ENCODE peak calls at places on chromosomes 13 and 19, in ten cellular contexts. O is CD4-positive, alpha-beta T cell; C is left ventricle myocardium inferior; I is astrocyte; Y is upper lobe of right lung; S is suprapubic skin; H is uterus; Z is AG04450; K is CD4-positive, CD25-positive, alpha-beta regulatory T cell; X is upper lobe of left lung. V is an unnamed sample.

GRCh38 chr13:99854376-99854775 is 117.2 kb downstream of the ZIC5 start:
- DNase-seq in O (no peak), C (no peak), I (no peak), Y (no peak), S (no peak), H (no peak), Z (no peak), K (no peak), X (no peak), V (no peak)

GRCh38 chr13:87123987-87124784 is 547.0 kb upstream of the SLITRK5 start:
- DNase-seq in O (no peak), C (peak; percentile 18), I (peak; percentile 100), Y (no peak), S (no peak), H (no peak), Z (peak; percentile 98), K (no peak), X (peak; percentile 24), V (no peak)

GRCh38 chr13:83880275-83881027 is 1.8 kb downstream of the SLITRK1 start:
- DNase-seq in O (no peak), C (no peak), I (no peak), Y (no peak), S (no peak), H (no peak), Z (no peak), K (no peak), X (no peak), V (peak; percentile 22)

GRCh38 chr13:50119593-50119992 is 104.3 kb downstream of the KCNRG start:
- DNase-seq in O (no peak), C (no peak), I (no peak), Y (no peak), S (no peak), H (no peak), Z (no peak), K (no peak), X (no peak), V (no peak)

GRCh38 chr13:72692884-72693514 is 34.4 kb downstream of the MZT1 start:
- DNase-seq in O (no peak), C (no peak), I (no peak), Y (no peak), S (no peak), H (no peak), Z (no peak), K (no peak), X (no peak), V (no peak)

GRCh38 chr13:67880916-67881315 is 650.8 kb upstream of the PCDH9 start:
- DNase-seq in O (no peak), C (no peak), I (peak; percentile 59), Y (no peak), S (no peak), H (no peak), Z (no peak), K (no peak), X (no peak), V (no peak)

GRCh38 chr13:36414461-36414860 is 17.8 kb upstream of the CCNA1 start:
- DNase-seq in O (no peak), C (no peak), I (no peak), Y (no peak), S (no peak), H (no peak), Z (no peak), K (no peak), X (no peak), V (no peak)

GRCh38 chr19:38693380-38694223 is 46.2 kb downstream of the ACTN4 start:
- DNase-seq in O (peak; percentile 9), C (no peak), I (peak; percentile 90), Y (peak; percentile 60), S (peak; percentile 65), H (no peak), Z (no peak), K (peak; percentile 77), X (peak; percentile 50), V (peak; percentile 60)

GRCh38 chr19:54724644-54725043 is 402 bp downstream of the KIR3DL3 start:
- DNase-seq in O (no peak), C (no peak), I (no peak), Y (no peak), S (no peak), H (no peak), Z (no peak), K (no peak), X (no peak), V (no peak)

GRCh38 chr19:54728167-54728566 is 3.9 kb downstream of the KIR3DL3 start:
- DNase-seq in O (no peak), C (no peak), I (no peak), Y (no peak), S (no peak), H (no peak), Z (no peak), K (no peak), X (no peak), V (no peak)

GRCh38 chr19:54725321-54725720 is 1.1 kb downstream of the KIR3DL3 start:
- DNase-seq in O (no peak), C (no peak), I (no peak), Y (no peak), S (no peak), H (no peak), Z (no peak), K (no peak), X (no peak), V (no peak)

GRCh38 chr19:54727562-54727961 is 3.3 kb downstream of the KIR3DL3 start:
- DNase-seq in O (no peak), C (no peak), I (no peak), Y (no peak), S (no peak), H (no peak), Z (no peak), K (no peak), X (no peak), V (no peak)

DNA sequence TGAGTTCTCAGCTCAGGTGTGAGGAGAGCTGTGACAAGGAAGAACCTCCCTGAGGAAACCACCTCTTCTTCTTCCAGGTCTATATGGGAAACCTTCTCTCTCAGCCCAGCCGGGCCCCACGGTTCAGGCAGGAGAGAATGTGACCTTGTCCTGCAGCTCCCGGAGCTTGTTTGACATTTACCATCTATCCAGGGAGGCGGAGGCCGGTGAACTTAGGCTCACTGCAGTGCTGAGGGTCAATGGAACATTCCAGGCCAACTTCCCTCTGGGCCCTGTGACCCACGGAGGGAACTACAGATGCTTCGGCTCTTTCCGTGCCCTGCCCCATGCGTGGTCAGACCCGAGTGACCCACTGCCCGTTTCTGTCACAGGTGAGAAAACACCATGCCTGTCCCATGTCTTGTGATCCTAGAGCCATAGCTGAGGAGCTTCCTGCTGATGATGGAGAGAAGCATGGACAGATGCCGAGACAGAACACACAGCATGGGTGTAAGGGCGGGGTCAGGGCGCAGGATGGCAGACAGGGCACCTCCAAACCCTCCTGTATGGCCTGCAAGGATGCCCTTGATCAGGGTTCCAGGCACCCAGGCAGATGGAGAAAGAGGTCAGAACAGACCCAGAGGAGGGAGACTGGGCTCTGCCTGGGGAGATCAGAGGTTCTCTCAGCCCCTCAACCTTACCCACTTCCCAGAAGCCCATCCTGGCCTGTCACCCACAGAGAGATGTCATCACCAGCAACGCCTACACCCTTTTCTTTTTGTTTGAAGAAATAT is 5.4 kb downstream of the KIR3DL3 start:
- DNase-seq in O (no peak), C (no peak), I (no peak), Y (no peak), S (no peak), H (no peak), Z (no peak), K (no peak), X (no peak), V (no peak)
- H3K9me3 ChIP-seq in O (no peaks in the 10 kb centered on the region), C (peaks cover 38% of the 10 kb centered on the region), I (peaks cover 6% of the 10 kb centered on the region), Y (no peaks in the 10 kb centered on the region), S (no peaks in the 10 kb centered on the region), H (no peaks in the 10 kb centered on the region), Z (peaks cover 49% of the 10 kb centered on the region), K (no peaks in the 10 kb centered on the region), X (no peaks in the 10 kb centered on the region), V (no peaks in the 10 kb centered on the region)

DNA sequence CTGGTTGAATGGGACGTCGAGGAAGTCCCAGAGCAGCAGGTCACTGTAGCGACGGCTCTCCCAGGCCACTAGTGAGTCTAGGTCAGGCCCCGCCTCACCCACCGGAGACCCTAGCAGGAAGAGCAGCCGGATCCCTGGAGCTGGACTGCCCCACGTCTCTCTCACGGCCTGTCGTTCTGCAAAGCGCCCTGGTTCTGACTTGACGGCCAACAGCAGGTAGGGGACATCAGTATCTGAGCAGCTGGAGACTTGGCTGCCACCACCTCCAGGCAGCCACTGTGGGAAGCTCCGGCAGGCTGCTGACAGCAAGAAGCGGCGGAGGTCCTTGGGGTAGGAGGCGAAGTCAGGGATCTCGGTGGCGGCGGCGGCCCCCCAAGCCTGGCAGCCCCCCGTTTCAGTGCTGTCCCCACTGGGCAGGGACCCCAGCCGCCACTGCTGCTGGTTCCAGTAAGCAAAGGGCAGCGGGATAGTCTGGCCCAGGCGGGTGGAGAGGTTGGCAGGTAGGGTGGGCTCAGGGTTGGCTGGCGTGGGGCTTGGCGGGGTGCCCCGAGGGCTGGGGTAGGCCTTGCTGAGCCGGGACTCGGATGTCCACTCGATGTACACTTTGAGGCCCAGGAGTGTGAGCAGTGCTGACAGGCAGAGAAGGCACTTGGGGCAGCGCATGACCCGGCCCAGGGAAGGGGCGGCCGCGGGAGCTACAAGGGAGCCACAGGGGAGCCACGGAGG is 895 bp downstream of the B3GNT8 start:
- DNase-seq in O (no peak), C (peak; percentile 27), I (no peak), Y (no peak), S (peak; percentile 72), H (no peak), Z (no peak), K (no peak), X (no peak), V (no peak)
- H3K27ac ChIP-seq in O (no peak overlapping the region), C (peak overlapping the region; percentile 93), I (no peak overlapping the region), Y (peak overlapping the region; percentile 87), S (peak overlapping the region; percentile 61), H (peak overlapping the region; percentile 87), Z (no peak overlapping the region), K (no peak overlapping the region), X (peak overlapping the region; percentile 68), V (peak overlapping the region; percentile 74)

GRCh38 chr19:12270854-12271253 is 23.8 kb downstream of the ZNF44 start:
- DNase-seq in O (no peak), C (no peak), I (no peak), Y (no peak), S (no peak), H (no peak), Z (no peak), K (no peak), X (no peak), V (no peak)

GRCh38 chr19:12272980-12273901 is 21.4 kb downstream of the ZNF44 start:
- DNase-seq in O (no peak), C (no peak), I (no peak), Y (no peak), S (no peak), H (no peak), Z (no peak), K (no peak), X (no peak), V (no peak)

DNA sequence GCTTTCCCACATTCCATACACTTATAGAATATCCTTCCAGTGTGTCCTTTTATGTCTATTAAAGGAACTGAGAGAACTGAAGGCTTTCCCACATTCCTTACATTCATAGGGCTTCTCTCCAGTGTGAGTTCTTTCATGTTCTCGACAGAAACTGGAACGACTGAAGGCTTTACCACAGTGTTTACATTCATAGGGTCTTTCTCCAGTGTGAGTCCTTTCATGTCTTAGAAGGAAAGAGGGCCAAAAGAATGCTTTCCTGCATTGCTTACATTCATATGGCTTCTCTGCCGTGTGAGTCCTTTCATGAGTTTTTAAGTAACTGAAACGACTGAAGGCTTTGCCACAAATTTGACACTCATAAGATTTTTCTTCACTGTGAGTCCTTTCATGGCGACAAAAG is 22.3 kb downstream of the ZNF44 start:
- DNase-seq in O (no peak), C (no peak), I (no peak), Y (no peak), S (no peak), H (no peak), Z (no peak), K (no peak), X (no peak), V (no peak)
- H3K9me3 ChIP-seq in O (peaks cover 94% of the 10 kb centered on the region), C (peaks cover 98% of the 10 kb centered on the region), I (peaks cover 55% of the 10 kb centered on the region), Y (peaks cover 60% of the 10 kb centered on the region), S (peaks cover 47% of the 10 kb centered on the region), H (peaks cover 30% of the 10 kb centered on the region), Z (peaks cover 55% of the 10 kb centered on the region), K (peaks cover 79% of the 10 kb centered on the region), X (peaks cover 91% of the 10 kb centered on the region), V (no peaks in the 10 kb centered on the region)

GRCh38 chr19:3373971-3374368 is 7.6 kb downstream of the NFIC start:
- DNase-seq in O (no peak), C (no peak), I (no peak), Y (no peak), S (no peak), H (no peak), Z (no peak), K (no peak), X (no peak), V (no peak)
- H3K27ac ChIP-seq in O (no peak overlapping the region), C (peak overlapping the region; percentile 89), I (no peak overlapping the region), Y (peak overlapping the region; percentile 76), S (peak overlapping the region; percentile 87), H (peak overlapping the region; percentile 97), Z (peak overlapping the region; percentile 21), K (no peak overlapping the region), X (peak overlapping the region; percentile 86), V (peak overlapping the region; percentile 25)